ENCODE peak calls at places on chromosomes 12 and 14, in six cellular contexts. One of them, this sample, is unnamed.

GRCh38 chr14:52055215-52055614 is 13.6 kb downstream of the NID2 start:
- DNase-seq in A549: no peak
- DNase-seq in cardiac muscle cell: no peak
- DNase-seq in Calu3: no peak
- DNase-seq in HFFc6: no peak
- DNase-seq in progenitor cell of endocrine pancreas: no peak
- DNase-seq in this sample: no peak

GRCh38 chr12:102462803-102463499 is 17.4 kb downstream of the IGF1 start:
- DNase-seq in Calu3: no peak
- DNase-seq in cardiac muscle cell: peak; percentile 53
- DNase-seq in A549: no peak
- DNase-seq in progenitor cell of endocrine pancreas: no peak
- DNase-seq in HFFc6: no peak
- DNase-seq in this sample: no peak

GRCh38 chr12:109759076-109759420 is 45.4 kb downstream of the FAM222A start:
- DNase-seq in HFFc6: no peak
- DNase-seq in progenitor cell of endocrine pancreas: no peak
- DNase-seq in A549: no peak
- DNase-seq in cardiac muscle cell: no peak
- DNase-seq in Calu3: no peak
- DNase-seq in this sample: peak; percentile 2

GRCh38 chr12:71186571-71187288 is 28.9 kb upstream of the TSPAN8 start:
- DNase-seq in HFFc6: no peak
- DNase-seq in progenitor cell of endocrine pancreas: no peak
- DNase-seq in Calu3: no peak
- DNase-seq in A549: no peak
- DNase-seq in cardiac muscle cell: peak; percentile 71
- DNase-seq in this sample: no peak

GRCh38 chr12:131943389-131943788 is 6.4 kb upstream of the EP400 start:
- DNase-seq in cardiac muscle cell: no peak
- DNase-seq in progenitor cell of endocrine pancreas: no peak
- DNase-seq in HFFc6: no peak
- DNase-seq in A549: no peak
- DNase-seq in Calu3: no peak
- DNase-seq in this sample: no peak

GRCh38 chr12:3236345-3237153 is 159.4 kb downstream of the TSPAN9 start:
- DNase-seq in Calu3: peak; percentile 80
- DNase-seq in A549: peak; percentile 44
- DNase-seq in HFFc6: peak; percentile 24
- DNase-seq in cardiac muscle cell: peak; percentile 64
- DNase-seq in progenitor cell of endocrine pancreas: no peak
- DNase-seq in this sample: no peak

GRCh38 chr12:106195638-106196037 is 52.2 kb downstream of the CKAP4 start:
- DNase-seq in cardiac muscle cell: peak; percentile 86
- DNase-seq in HFFc6: peak; percentile 88
- DNase-seq in Calu3: no peak
- DNase-seq in progenitor cell of endocrine pancreas: no peak
- DNase-seq in A549: no peak
- DNase-seq in this sample: no peak

GRCh38 chr12:70069221-70069811 is 173.9 kb upstream of the CNOT2 start:
- DNase-seq in cardiac muscle cell: no peak
- DNase-seq in A549: no peak
- DNase-seq in progenitor cell of endocrine pancreas: no peak
- DNase-seq in HFFc6: no peak
- DNase-seq in Calu3: no peak
- DNase-seq in this sample: no peak

GRCh38 chr12:76219806-76220205 is 128.4 kb downstream of the BBS10 start:
- DNase-seq in cardiac muscle cell: no peak
- DNase-seq in HFFc6: no peak
- DNase-seq in Calu3: no peak
- DNase-seq in progenitor cell of endocrine pancreas: no peak
- DNase-seq in A549: no peak
- DNase-seq in this sample: no peak

GRCh38 chr14:88618476-88618875 is 55.6 kb downstream of the ZC3H14 start:
- DNase-seq in progenitor cell of endocrine pancreas: no peak
- DNase-seq in cardiac muscle cell: no peak
- DNase-seq in HFFc6: no peak
- DNase-seq in A549: no peak
- DNase-seq in Calu3: no peak
- DNase-seq in this sample: no peak

GRCh38 chr12:56300644-56301464 is 724 bp upstream of the CS start:
- DNase-seq in Calu3: no peak
- DNase-seq in cardiac muscle cell: no peak
- DNase-seq in progenitor cell of endocrine pancreas: no peak
- DNase-seq in A549: no peak
- DNase-seq in HFFc6: no peak
- DNase-seq in this sample: no peak

GRCh38 chr12:103751171-103751570 is 89.9 kb downstream of the NT5DC3 start:
- DNase-seq in A549: peak; percentile 23
- DNase-seq in HFFc6: no peak
- DNase-seq in cardiac muscle cell: no peak
- DNase-seq in progenitor cell of endocrine pancreas: no peak
- DNase-seq in Calu3: no peak
- DNase-seq in this sample: no peak

GRCh38 chr12:42380733-42381132 is 54.8 kb downstream of the PPHLN1 start:
- DNase-seq in progenitor cell of endocrine pancreas: no peak
- DNase-seq in A549: no peak
- DNase-seq in Calu3: no peak
- DNase-seq in cardiac muscle cell: no peak
- DNase-seq in HFFc6: no peak
- DNase-seq in this sample: no peak

GRCh38 chr14:69008411-69008810 is 29.3 kb upstream of the ACTN1 start:
- DNase-seq in progenitor cell of endocrine pancreas: no peak
- DNase-seq in HFFc6: no peak
- DNase-seq in cardiac muscle cell: peak; percentile 60
- DNase-seq in A549: no peak
- DNase-seq in Calu3: no peak
- DNase-seq in this sample: no peak

GRCh38 chr12:50985322-50985721 is 33.0 kb downstream of the HIGD1C start:
- DNase-seq in progenitor cell of endocrine pancreas: no peak
- DNase-seq in HFFc6: peak; percentile 80
- DNase-seq in A549: no peak
- DNase-seq in Calu3: no peak
- DNase-seq in cardiac muscle cell: peak; percentile 77
- DNase-seq in this sample: no peak

GRCh38 chr12:50984899-50985298 is 32.6 kb downstream of the HIGD1C start:
- DNase-seq in cardiac muscle cell: peak; percentile 22
- DNase-seq in A549: no peak
- DNase-seq in Calu3: no peak
- DNase-seq in progenitor cell of endocrine pancreas: no peak
- DNase-seq in HFFc6: peak; percentile 44
- DNase-seq in this sample: no peak

GRCh38 chr12:50988871-50989270 is 36.5 kb downstream of the HIGD1C start:
- DNase-seq in progenitor cell of endocrine pancreas: no peak
- DNase-seq in HFFc6: no peak
- DNase-seq in A549: no peak
- DNase-seq in cardiac muscle cell: no peak
- DNase-seq in Calu3: no peak
- DNase-seq in this sample: no peak

GRCh38 chr12:50988051-50988450 is 35.7 kb downstream of the HIGD1C start:
- DNase-seq in progenitor cell of endocrine pancreas: no peak
- DNase-seq in HFFc6: peak; percentile 33
- DNase-seq in Calu3: no peak
- DNase-seq in cardiac muscle cell: no peak
- DNase-seq in A549: no peak
- DNase-seq in this sample: no peak

GRCh38 chr12:50986961-50987737 is 34.8 kb downstream of the HIGD1C start:
- DNase-seq in A549: peak; percentile 60
- DNase-seq in Calu3: peak; percentile 27
- DNase-seq in progenitor cell of endocrine pancreas: peak; percentile 11
- DNase-seq in cardiac muscle cell: peak; percentile 77
- DNase-seq in HFFc6: peak; percentile 61
- DNase-seq in this sample: no peak
- TF ChIP-seq CTCF in A549: peak; percentile 74
- TF ChIP-seq CTCF in Calu3: peak; percentile 15
- TF ChIP-seq CTCF in progenitor cell of endocrine pancreas: peak; percentile 55
- TF ChIP-seq CTCF in cardiac muscle cell: peak; percentile 71
- TF ChIP-seq CTCF in HFFc6: peak; percentile 72
- TF ChIP-seq CTCF in this sample: no peak

DNA sequence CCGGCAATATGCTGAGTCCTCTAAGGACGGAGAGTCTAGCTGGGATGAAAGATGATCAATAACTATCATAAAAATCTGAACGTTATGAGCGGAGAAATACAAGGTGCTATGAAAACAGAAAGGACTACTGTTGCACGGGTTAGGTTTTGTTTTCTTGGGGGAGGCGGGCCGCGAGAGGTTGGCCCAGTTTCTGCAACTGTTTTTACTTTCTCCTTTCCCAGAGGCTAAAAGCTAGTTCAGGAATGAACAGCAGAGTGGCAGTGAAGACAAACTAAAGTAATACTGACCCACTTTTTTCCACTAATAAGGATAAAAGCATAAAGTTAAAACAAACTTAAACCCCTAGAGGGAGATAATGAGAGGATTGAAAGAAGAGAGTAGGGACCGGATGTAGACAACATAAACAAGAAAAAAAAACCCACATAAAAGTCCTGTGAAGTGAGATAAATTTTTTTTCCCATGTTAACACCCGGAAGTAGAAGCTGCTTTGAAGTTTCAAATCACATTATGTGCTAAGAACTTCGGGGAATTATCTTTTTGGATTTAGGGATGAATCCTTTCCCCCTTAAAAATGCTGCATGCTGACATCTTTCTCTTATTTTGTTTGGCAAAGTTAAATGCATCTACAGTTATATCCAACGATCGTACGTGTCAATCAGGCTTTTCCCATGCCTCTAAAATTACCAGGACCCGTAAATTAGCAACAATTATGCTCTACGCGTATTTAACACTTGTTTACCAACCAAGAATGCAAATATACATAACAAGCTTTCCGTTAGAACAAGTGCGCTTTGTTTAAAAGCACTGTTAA is 1.0 kb upstream of the CDK17 start:
- DNase-seq in cardiac muscle cell: peak; percentile 87
- DNase-seq in HFFc6: peak; percentile 85
- DNase-seq in A549: peak; percentile 83
- DNase-seq in progenitor cell of endocrine pancreas: no peak
- DNase-seq in Calu3: peak; percentile 9
- DNase-seq in this sample: no peak
- TF ChIP-seq CTCF in cardiac muscle cell: peak; percentile 43
- TF ChIP-seq CTCF in HFFc6: peak; percentile 79
- TF ChIP-seq CTCF in A549: peak; percentile 56
- TF ChIP-seq CTCF in progenitor cell of endocrine pancreas: peak; percentile 26
- TF ChIP-seq CTCF in Calu3: peak; percentile 16
- TF ChIP-seq CTCF in this sample: peak; percentile 46

GRCh38 chr12:51926718-51927117 is 19.4 kb downstream of the ACVRL1 start:
- DNase-seq in cardiac muscle cell: peak; percentile 66
- DNase-seq in HFFc6: no peak
- DNase-seq in Calu3: peak; percentile 62
- DNase-seq in progenitor cell of endocrine pancreas: no peak
- DNase-seq in A549: peak; percentile 71
- DNase-seq in this sample: no peak
- TF ChIP-seq CTCF in cardiac muscle cell: peak; percentile 41
- TF ChIP-seq CTCF in HFFc6: peak; percentile 78
- TF ChIP-seq CTCF in Calu3: peak; percentile 28
- TF ChIP-seq CTCF in progenitor cell of endocrine pancreas: peak; percentile 62
- TF ChIP-seq CTCF in A549: peak; percentile 38
- TF ChIP-seq CTCF in this sample: no peak

DNA sequence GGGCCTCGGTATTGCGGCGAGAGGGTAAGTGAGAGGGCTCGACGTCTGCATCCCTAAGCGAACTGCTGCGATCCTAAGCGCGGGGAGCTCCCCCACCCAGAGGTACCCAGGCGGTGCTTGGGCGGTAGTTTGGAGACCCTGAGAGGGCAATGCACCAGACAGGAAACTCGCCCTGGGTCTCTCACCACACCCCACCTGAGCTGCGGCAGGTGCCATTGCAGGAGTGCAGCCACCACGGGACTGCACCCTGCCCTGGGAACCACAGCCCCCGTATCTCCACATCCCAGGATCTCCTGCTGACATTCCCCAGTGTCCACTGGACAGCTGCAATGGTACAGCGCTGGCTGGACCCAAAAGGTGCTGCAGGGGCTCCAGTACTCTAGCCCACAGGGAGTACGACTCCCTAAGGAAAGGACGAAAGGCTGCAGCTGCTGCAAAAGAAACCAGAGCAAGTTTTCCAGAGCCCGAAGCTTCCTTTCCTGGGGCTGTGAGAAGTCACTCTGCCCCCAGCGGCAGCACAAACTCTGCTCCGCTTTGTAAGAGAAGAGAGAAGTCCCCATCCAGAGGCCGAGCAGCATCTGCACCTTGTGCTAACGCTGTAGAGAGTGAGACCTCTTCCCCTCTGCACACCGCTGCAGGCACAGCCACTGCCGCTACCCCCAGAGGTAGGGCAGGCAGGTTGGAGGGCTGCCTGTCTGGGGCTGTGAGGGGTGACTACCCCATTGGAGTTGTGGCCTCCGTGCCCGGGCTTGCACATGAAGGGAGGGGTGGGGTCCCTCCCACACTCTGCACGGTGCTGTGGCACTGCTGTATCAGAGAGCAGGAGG is 31.1 kb upstream of the MON2 start:
- DNase-seq in progenitor cell of endocrine pancreas: peak; percentile 40
- DNase-seq in cardiac muscle cell: peak; percentile 80
- DNase-seq in A549: peak; percentile 80
- DNase-seq in Calu3: peak; percentile 70
- DNase-seq in HFFc6: peak; percentile 62
- DNase-seq in this sample: peak; percentile 20
- TF ChIP-seq CTCF in progenitor cell of endocrine pancreas: peak; percentile 62
- TF ChIP-seq CTCF in cardiac muscle cell: peak; percentile 74
- TF ChIP-seq CTCF in A549: peak; percentile 61
- TF ChIP-seq CTCF in Calu3: no peak
- TF ChIP-seq CTCF in HFFc6: peak; percentile 70
- TF ChIP-seq CTCF in this sample: no peak